ENCODE peak calls at places on chromosomes 12 and 14, in seven cellular contexts. A, Z, L, K, X, W and U are unnamed samples. For H3K4me1, the result is how much of the 10 kb centered on the place peaks cover.

GRCh38 chr12:56878010-56878339 is 56.2 kb downstream of the SDR9C7 start:
- DNase-seq in K (no peak), L (no peak), X (no peak), Z (no peak), A (no peak), W (no peak), U (no peak)

GRCh38 chr14:105493921-105494605 is 3.0 kb downstream of the TEDC1 start:
- DNase-seq in Z (no peak), L (peak), X (no peak), K (peak), A (no peak), W (no peak), U (peak)

GRCh38 chr12:121673013-121673441 is 3.6 kb upstream of the MORN3 start:
- DNase-seq in A (peak), W (no peak), X (no peak), L (no peak), Z (no peak), K (peak), U (peak)

GRCh38 chr12:50110762-50111416 is 1.1 kb upstream of the COX14 start:
- DNase-seq in W (peak), Z (no peak), X (no peak), K (peak), L (peak), A (peak), U (peak)

GRCh38 chr12:113005759-113006158 is 27.4 kb downstream of the OAS2 start:
- DNase-seq in X (no peak), L (no peak), A (peak), Z (no peak), K (no peak), W (peak), U (no peak)

GRCh38 chr14:95784137-95784536 is 70.2 kb upstream of the TCL1A start:
- DNase-seq in L (no peak), Z (no peak), W (peak), X (no peak), K (no peak), A (peak), U (no peak)

GRCh38 chr12:13187399-13187798 is 9.1 kb upstream of the EMP1 start:
- DNase-seq in L (no peak), A (peak), X (no peak), Z (no peak), W (no peak), K (no peak), U (no peak)

GRCh38 chr12:101064721-101065120 is 145.3 kb downstream of the SLC5A8 start:
- DNase-seq in X (no peak), W (no peak), Z (no peak), A (no peak), K (no peak), L (no peak), U (no peak)

GRCh38 chr14:52998376-52999010 is 47.6 kb upstream of the FERMT2 start:
- DNase-seq in L (no peak), W (no peak), A (peak), Z (no peak), X (no peak), K (no peak), U (no peak)

DNA sequence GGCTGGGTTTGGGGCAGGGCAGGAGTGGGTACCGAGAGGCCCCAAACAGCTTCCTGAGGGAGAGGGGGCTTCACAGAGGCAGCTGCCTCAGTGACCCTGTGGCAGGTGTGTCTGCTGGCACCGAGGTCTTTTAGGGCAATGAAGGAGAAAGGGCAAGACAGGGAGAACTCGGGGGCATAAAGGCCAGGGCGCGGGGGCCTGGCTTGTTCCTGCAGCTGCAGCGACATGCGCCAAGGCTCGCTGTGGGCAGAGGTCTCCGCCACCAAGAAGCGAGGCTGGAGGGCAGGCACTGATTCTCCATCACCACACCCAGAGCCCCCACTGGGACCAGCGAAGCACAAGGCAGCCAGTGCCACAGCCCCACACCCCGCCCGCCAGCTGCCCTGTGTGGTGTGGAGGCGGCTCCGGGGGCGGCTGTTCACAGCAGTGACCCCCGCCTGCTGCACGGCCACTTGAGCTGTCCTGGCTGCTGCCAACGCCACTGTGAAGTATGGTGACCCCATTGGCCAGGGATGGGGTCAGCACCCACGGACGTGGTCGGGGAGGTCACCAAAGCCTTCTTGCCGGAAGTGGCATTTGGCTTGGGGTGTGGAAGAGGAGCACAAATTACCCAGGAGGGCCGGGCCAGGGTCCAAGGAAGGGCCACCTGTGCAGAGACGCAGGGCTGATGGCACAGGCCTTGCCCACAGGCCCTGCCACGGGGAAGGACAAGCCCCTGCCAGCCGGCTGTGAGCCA is 16.4 kb downstream of the BAG5 start:
- DNase-seq in Z (no peak), A (no peak), K (no peak), W (no peak), L (no peak), X (no peak), U (peak)
- H3K4me1 ChIP-seq in Z (under half), A (half or more), K (half or more), W (under half), L (under half), X (half or more), U (under half)

GRCh38 chr12:26046886-26047285 is 78.0 kb downstream of the BHLHE41 start:
- DNase-seq in L (no peak), K (no peak), X (no peak), W (no peak), Z (no peak), A (peak), U (no peak)
- H3K4me1 ChIP-seq in L (under half), K (half or more), X (under half), W (under half), Z (under half), A (half or more), U (under half)

GRCh38 chr12:96399081-96399918 is 939 bp downstream of the CDK17 start:
- DNase-seq in K (peak), A (peak), L (peak), X (peak), Z (no peak), W (peak), U (peak)
- H3K4me1 ChIP-seq in K (under half), A (under half), L (under half), X (under half), Z (under half), W (under half), U (under half)

DNA sequence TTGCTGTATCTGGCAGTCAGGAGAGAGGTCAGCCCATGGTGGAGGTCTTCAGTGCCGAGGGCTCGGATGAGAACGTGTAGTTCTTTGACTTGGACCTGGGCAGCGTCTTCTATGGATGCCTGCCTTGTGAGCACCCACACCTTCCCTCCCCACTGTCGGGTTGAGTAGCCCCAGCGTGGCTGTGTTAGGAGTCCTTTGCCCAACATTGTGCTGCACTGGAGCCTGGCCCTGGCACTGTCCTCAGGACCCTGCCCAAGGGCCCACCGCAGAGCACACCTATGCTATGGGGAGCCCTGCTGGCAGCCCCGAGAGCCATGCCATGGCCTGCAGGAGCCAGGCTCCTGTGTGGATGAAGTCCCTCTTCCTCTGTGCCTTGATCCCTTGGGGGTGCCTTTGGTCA is 26.7 kb downstream of the SLC25A29 start:
- DNase-seq in X (no peak), Z (no peak), L (peak), A (no peak), W (no peak), K (no peak), U (no peak)
- H3K4me1 ChIP-seq in X (under half), Z (under half), L (half or more), A (under half), W (under half), K (under half), U (under half)

GRCh38 chr14:30272848-30273563 is 286.0 kb upstream of the G2E3 start:
- DNase-seq in L (no peak), W (peak), Z (no peak), A (no peak), K (no peak), X (no peak), U (no peak)

GRCh38 chr14:30267141-30267540 is 291.8 kb upstream of the G2E3 start:
- DNase-seq in X (no peak), K (no peak), A (peak), Z (no peak), L (no peak), W (no peak), U (no peak)

GRCh38 chr14:30266290-30266689 is 292.7 kb upstream of the G2E3 start:
- DNase-seq in K (no peak), Z (no peak), A (no peak), X (no peak), L (no peak), W (no peak), U (no peak)

GRCh38 chr14:30273564-30273880 is 285.4 kb upstream of the G2E3 start:
- DNase-seq in W (no peak), X (no peak), L (no peak), Z (no peak), K (no peak), A (no peak), U (no peak)

GRCh38 chr14:30270200-30271161 is 288.5 kb upstream of the G2E3 start:
- DNase-seq in Z (peak), A (peak), K (peak), L (peak), X (peak), W (peak), U (peak)
- H3K4me1 ChIP-seq in Z (under half), A (under half), K (under half), L (under half), X (under half), W (under half), U (under half)

GRCh38 chr12:47711448-47711847 is 5.6 kb upstream of the RPAP3 start:
- DNase-seq in Z (no peak), K (no peak), L (no peak), A (no peak), W (no peak), X (no peak), U (no peak)

GRCh38 chr12:47710283-47710682 is 4.5 kb upstream of the RPAP3 start:
- DNase-seq in L (no peak), Z (no peak), K (no peak), X (no peak), A (no peak), W (no peak), U (no peak)

GRCh38 chr12:47709277-47710048 is 3.6 kb upstream of the RPAP3 start:
- DNase-seq in X (no peak), Z (no peak), W (no peak), A (no peak), K (no peak), L (no peak), U (no peak)

GRCh38 chr12:47714823-47715386 is 9.1 kb upstream of the RPAP3 start:
- DNase-seq in A (no peak), L (no peak), K (no peak), W (no peak), Z (no peak), X (no peak), U (no peak)

DNA sequence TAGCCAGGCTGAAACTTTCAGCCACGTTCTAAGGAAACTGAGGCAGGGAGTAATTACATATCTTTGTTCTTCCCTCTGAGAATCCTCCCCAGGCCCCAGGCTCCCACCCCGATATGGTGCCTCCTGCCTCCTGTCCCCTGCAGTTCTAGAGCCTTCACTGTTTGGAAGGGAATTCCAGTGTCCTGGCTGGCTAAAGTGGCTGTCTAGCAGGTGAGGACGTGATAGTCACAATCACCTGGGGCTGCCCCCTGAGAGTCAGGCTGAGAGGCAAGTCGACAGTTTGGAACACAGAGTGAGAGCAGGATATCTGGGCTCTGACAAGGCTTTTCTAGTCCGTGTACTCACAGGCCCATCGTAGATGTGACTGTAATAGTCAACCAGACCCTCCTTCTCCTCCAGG is 6.3 kb upstream of the RPAP3 start:
- DNase-seq in A (no peak), L (no peak), Z (no peak), K (no peak), W (peak), X (no peak), U (no peak)
- H3K4me1 ChIP-seq in A (under half), L (under half), Z (under half), K (under half), W (under half), X (under half), U (under half)

DNA sequence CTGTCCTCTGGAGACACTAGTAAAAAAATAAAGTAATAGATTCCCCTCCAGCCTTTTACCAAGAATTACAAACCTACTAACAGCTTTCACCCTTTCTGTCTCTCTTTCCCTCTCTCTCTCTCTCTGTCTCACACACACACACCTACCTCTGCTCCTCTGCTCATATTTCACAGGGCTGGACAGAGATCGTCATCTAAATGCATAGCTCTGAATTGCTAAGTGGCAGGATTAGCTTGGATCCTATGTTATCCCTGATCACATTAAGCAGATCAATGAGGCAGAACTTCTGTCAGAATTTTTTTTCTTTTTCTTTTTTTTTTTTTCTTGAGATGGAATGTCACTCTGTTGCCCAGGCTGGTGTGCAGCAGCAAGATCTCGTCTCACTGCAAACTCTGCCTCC is 22.9 kb downstream of the VCPKMT start:
- DNase-seq in A (no peak), L (no peak), X (no peak), W (no peak), Z (no peak), K (no peak), U (no peak)
- H3K4me1 ChIP-seq in A (under half), L (under half), X (under half), W (under half), Z (under half), K (under half), U (under half)

GRCh38 chr14:68936980-68937379 is 42.1 kb downstream of the ACTN1 start:
- DNase-seq in X (no peak), Z (no peak), K (no peak), A (no peak), L (no peak), W (no peak), U (no peak)

GRCh38 chr14:68938515-68939423 is 40.3 kb downstream of the ACTN1 start:
- DNase-seq in A (peak), X (no peak), L (no peak), Z (no peak), W (no peak), K (peak), U (no peak)

GRCh38 chr14:68936476-68936875 is 42.6 kb downstream of the ACTN1 start:
- DNase-seq in L (no peak), Z (no peak), A (no peak), X (no peak), K (no peak), W (no peak), U (no peak)

GRCh38 chr14:68939424-68939892 is 39.6 kb downstream of the ACTN1 start:
- DNase-seq in L (no peak), Z (no peak), A (no peak), W (no peak), K (no peak), X (no peak), U (no peak)

DNA sequence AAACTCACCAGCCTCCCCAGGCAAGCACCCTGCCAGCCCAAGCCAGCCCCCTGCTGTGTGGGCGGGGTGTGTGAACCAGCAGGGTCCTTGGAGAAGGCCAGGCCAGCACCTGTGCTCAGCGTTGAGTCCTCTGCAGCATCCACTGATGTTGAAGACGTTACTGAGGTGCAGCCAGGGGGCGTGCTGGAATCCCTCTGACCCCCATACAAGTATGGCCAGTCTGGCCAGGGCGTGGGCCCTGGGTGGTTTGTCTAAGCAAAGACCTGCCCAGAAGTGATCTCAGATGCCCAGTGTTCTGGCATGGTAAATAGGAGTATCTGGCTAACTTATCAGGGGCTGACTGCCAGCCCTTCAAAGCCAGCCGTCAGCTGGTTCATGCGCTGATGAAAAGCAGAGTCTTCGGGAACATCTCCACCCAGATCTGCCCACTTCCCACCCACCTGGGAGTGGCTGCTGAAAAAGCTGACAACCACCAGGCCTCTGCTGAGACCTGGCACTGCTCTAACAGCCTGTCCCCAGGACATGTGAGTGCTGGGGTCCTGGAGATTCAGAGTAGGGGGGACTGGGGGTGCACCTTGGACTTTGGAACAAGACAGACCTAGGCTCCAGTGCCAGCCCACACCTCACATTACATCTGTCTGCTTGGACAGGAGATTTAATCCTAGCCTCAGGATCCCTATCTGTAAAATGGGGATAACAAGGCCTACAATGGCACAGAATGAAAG is 41.1 kb downstream of the ACTN1 start:
- DNase-seq in K (peak), Z (no peak), X (no peak), W (peak), L (no peak), A (peak), U (no peak)
- H3K4me1 ChIP-seq in K (half or more), Z (under half), X (under half), W (half or more), L (half or more), A (under half), U (under half)

GRCh38 chr14:55948399-55948798 is 169.8 kb upstream of the PELI2 start:
- DNase-seq in X (no peak), L (no peak), Z (no peak), A (no peak), K (no peak), W (no peak), U (no peak)
- H3K4me1 ChIP-seq in X (under half), L (under half), Z (under half), A (under half), K (under half), W (under half), U (under half)

GRCh38 chr12:124496584-124496983 is 70.8 kb downstream of the NCOR2 start:
- DNase-seq in X (no peak), Z (no peak), A (no peak), K (no peak), W (no peak), L (no peak), U (no peak)
- H3K4me1 ChIP-seq in X (half or more), Z (under half), A (under half), K (half or more), W (half or more), L (under half), U (half or more)